ENCODE peak calls at places on chromosomes 16 and 17, in seven cellular contexts. I is K562, T is GM12878, P is HCT116, X is endothelial cell of umbilical vein, R is H1, V is HepG2. A is an unnamed sample.

GRCh38 chr17:59798111-59798510 is 90.7 kb downstream of the VMP1 start:
- DNase-seq in I (no peak), T (no peak), P (no peak), X (no peak), R (no peak), V (no peak), A (no peak)

GRCh38 chr17:17559164-17559563 is 32.3 kb downstream of the PEMT start:
- DNase-seq in I (no peak), T (no peak), P (no peak), X (no peak), R (no peak), V (no peak), A (no peak)

GRCh38 chr17:72790194-72790593 is 302.3 kb downstream of the SLC39A11 start:
- DNase-seq in I (no peak), T (no peak), P (no peak), X (no peak), R (no peak), V (no peak), A (no peak)

GRCh38 chr17:22090263-22090935 is 398.1 kb downstream of the KCNJ18 start:
- DNase-seq in I (peak; percentile 69), T (no peak), P (no peak), X (no peak), R (no peak), V (no peak), A (no peak)

GRCh38 chr17:28818705-28819295 is 23.8 kb downstream of the FAM222B start:
- DNase-seq in I (no peak), T (no peak), P (no peak), X (no peak), R (no peak), V (no peak), A (no peak)

GRCh38 chr17:64064331-64064730 is 43.9 kb upstream of the ICAM2 start:
- DNase-seq in I (no peak), T (no peak), P (no peak), X (no peak), R (no peak), V (no peak), A (no peak)

GRCh38 chr16:64580558-64580957 is 541.3 kb downstream of the CDH11 start:
- DNase-seq in I (no peak), T (no peak), P (no peak), X (no peak), R (peak; percentile 1), V (no peak), A (no peak)

GRCh38 chr17:10249271-10250010 is 51.0 kb upstream of the GAS7 start:
- DNase-seq in I (no peak), T (no peak), P (no peak), X (no peak), R (no peak), V (no peak), A (no peak)

GRCh38 chr16:19898924-19899604 is 14.4 kb upstream of the GPRC5B start:
- DNase-seq in I (peak; percentile 60), T (no peak), P (peak; percentile 57), X (peak; percentile 55), R (no peak), V (peak; percentile 66), A (no peak)

GRCh38 chr17:59469786-59470485 is 95.5 kb upstream of the DHX40 start:
- DNase-seq in I (no peak), T (no peak), P (no peak), X (no peak), R (no peak), V (peak; percentile 100), A (no peak)

GRCh38 chr16:30142672-30143346 is 19.8 kb upstream of the MAPK3 start:
- DNase-seq in I (peak; percentile 42), T (peak; percentile 30), P (no peak), X (no peak), R (no peak), V (peak; percentile 61), A (no peak)

GRCh38 chr16:3490911-3491629 is 4.2 kb downstream of the C16orf90 start:
- DNase-seq in I (peak; percentile 57), T (no peak), P (no peak), X (peak; percentile 10), R (no peak), V (peak; percentile 40), A (no peak)

GRCh38 chr17:76986318-76986717 is 118.1 kb downstream of the MGAT5B start:
- DNase-seq in I (no peak), T (no peak), P (no peak), X (no peak), R (no peak), V (no peak), A (no peak)

GRCh38 chr16:4083347-4083870 is 32.8 kb downstream of the ADCY9 start:
- DNase-seq in I (no peak), T (no peak), P (no peak), X (no peak), R (no peak), V (no peak), A (no peak)

GRCh38 chr17:17675925-17676534 is 5.2 kb upstream of the RAI1 start:
- DNase-seq in I (no peak), T (no peak), P (peak; percentile 48), X (no peak), R (no peak), V (no peak), A (no peak)

GRCh38 chr16:17154981-17155380 is 315.8 kb downstream of the XYLT1 start:
- DNase-seq in I (no peak), T (no peak), P (no peak), X (no peak), R (no peak), V (no peak), A (no peak)

GRCh38 chr16:87855852-87856715 is 13.2 kb downstream of the SLC7A5 start:
- DNase-seq in I (no peak), T (no peak), P (no peak), X (no peak), R (no peak), V (peak; percentile 83), A (no peak)

GRCh38 chr16:9054460-9054859 is 37.0 kb upstream of the HAPSTR1 start:
- DNase-seq in I (no peak), T (no peak), P (no peak), X (no peak), R (no peak), V (no peak), A (no peak)

GRCh38 chr16:87847785-87848675 is 21.3 kb downstream of the SLC7A5 start:
- DNase-seq in I (no peak), T (no peak), P (no peak), X (no peak), R (no peak), V (peak; percentile 99), A (no peak)

GRCh38 chr16:64196444-64196843 is 925.4 kb downstream of the CDH11 start:
- DNase-seq in I (no peak), T (no peak), P (no peak), X (no peak), R (no peak), V (no peak), A (no peak)

DNA sequence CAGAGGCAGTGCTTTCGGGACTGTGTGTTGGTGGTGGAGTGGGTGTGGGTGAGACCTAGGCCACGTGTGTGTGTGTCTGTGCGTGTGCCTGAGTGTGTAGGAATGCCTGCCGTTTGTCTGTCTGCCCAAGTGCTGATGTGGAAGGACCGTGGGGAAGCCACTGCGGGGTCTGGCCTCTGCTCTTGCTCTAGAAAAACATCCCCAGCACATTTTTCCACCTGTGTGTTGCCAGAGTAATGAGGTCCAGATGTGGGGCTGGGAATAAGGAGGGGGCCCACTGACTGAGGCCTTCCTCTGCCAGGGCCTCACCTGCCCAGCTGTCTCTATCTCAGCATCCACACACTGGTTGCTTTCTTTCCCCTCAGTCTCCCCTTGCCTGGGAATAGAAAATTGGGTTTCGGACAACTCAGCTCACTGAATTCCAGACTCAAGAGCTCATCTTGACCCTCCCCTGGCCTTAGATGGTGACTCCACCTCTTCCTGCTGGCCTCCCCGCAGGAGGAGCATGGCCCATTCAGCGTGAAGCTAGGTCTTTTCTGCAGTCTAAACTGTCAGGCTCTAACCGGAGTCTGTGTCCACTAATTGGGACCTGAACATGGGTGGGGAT is 7.6 kb downstream of the SGCA start:
- DNase-seq in I (no peak), T (no peak), P (no peak), X (peak; percentile 13), R (no peak), V (no peak), A (no peak)
- H3K9ac ChIP-seq in I (no peak overlapping the region), T (no peak overlapping the region), P (peak overlapping the region; percentile 14), X (no peak overlapping the region), R (no peak overlapping the region), V (no peak overlapping the region), A (no peak overlapping the region)

DNA sequence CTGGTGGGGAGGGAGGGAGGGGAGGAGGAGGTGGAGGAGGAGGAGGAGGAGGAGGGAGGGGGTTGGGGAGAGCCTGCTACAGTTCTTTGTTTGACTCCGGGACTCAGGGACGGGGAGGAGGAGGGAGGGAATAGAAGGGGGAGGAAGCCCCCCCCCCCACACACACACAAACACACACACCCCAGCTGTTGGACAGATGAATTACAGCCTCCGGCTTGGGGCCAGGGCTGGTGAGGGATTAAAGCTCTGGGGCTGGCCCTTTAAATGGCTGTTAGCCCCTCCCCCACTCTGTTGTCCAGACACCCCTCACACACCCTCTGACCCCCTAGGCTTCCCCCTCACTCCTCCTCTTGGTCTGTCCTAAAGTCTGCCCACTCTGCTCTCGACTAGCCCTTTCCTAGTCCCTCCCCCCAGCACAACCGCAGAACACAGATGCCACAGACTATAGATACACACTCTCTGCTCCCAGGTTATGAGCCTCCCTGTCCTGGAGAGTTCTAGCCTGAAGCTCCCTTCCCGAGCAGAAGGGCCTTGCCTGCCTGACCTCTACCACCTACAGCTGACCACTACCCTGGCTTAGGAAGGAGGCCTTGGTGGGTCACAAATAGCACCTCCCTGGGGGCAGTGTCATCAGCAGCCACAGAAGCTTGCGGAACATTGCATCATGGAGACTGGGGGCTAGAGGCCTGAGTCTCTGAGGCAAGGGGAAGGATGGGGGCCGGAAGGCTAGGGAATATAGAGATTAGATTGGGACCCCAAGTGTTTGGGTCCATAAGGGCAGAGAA is 4.5 kb downstream of the KDM6B start:
- DNase-seq in I (peak; percentile 46), T (no peak), P (no peak), X (no peak), R (no peak), V (peak; percentile 41), A (no peak)
- TF ChIP-seq POLR2AphosphoS5 in I (no peak), T (no peak), P (peak; percentile 46), X (no peak), R (no peak), V (no peak), A (no peak)

DNA sequence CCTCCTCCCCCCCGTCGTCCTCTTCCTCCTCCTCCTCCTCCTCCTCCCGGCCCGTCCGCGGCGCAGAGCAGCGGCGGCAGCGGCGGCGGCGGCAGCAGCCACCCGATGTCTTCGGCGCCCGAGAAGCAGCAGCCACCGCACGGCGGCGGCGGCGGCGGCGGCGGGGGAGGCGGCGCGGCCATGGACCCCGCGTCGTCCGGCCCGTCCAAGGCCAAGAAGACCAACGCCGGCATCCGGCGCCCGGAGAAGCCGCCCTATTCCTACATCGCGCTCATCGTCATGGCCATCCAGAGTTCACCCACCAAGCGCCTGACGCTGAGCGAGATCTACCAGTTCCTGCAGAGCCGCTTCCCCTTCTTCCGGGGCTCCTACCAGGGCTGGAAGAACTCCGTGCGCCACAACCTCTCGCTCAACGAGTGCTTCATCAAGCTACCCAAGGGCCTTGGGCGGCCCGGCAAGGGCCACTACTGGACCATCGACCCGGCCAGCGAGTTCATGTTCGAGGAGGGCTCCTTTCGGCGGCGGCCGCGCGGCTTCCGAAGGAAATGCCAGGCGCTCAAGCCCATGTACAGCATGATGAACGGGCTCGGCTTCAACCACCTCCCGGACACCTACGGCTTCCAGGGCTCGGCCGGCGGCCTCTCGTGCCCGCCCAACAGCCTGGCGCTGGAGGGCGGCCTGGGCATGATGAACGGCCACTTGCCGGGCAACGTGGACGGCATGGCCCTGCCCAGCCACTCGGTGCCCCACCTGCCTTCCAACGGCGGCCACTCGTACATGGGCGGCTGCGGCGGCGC is at the start of gene FOXF1:
- DNase-seq in I (no peak), T (no peak), P (no peak), X (peak; percentile 38), R (no peak), V (no peak), A (no peak)
- TF ChIP-seq EZH2 in I (no peak), T (no peak), P (no peak), X (peak; percentile 88), R (no peak), V (peak; percentile 41), A (no peak)

GRCh38 chr16:51615141-51615540 is 464.1 kb upstream of the SALL1 start:
- DNase-seq in I (no peak), T (no peak), P (no peak), X (no peak), R (no peak), V (no peak), A (no peak)
- H3K9ac ChIP-seq in I (no peak overlapping the region), T (no peak overlapping the region), P (no peak overlapping the region), X (no peak overlapping the region), R (no peak overlapping the region), V (no peak overlapping the region), A (no peak overlapping the region)

A was measured in SK-N-MC.